ENCODE peak calls at places on chromosomes 13 and 19, in four cellular contexts. K is A549, Q is GM12878, B is K562. N is an unnamed sample.

GRCh38 chr13:37293295-37293694 is 187.8 kb upstream of the CSNK1A1L start:
- DNase-seq in Q (no peak), K (no peak), B (no peak), N (no peak)

GRCh38 chr19:55688422-55689218 is 13.6 kb downstream of the EPN1 start:
- DNase-seq in K (no peak), B (peak; percentile 60), Q (no peak), N (no peak)

GRCh38 chr19:12785431-12786011 is 5.8 kb upstream of the JUNB start:
- DNase-seq in B (no peak), K (no peak), Q (no peak), N (no peak)

GRCh38 chr13:63901630-63902029 is 2486.0 kb upstream of the PCDH20 start:
- DNase-seq in Q (no peak), B (no peak), K (no peak), N (peak; percentile 8)

GRCh38 chr19:11279505-11280236 is 16.3 kb upstream of the TSPAN16 start:
- DNase-seq in Q (peak; percentile 86), K (no peak), B (no peak), N (no peak)

GRCh38 chr13:76754414-76754813 is 131.8 kb downstream of the KCTD12 start:
- DNase-seq in B (no peak), K (no peak), Q (no peak), N (no peak)

GRCh38 chr13:31007392-31007791 is 74.9 kb downstream of the TEX26 start:
- DNase-seq in B (no peak), K (no peak), Q (no peak), N (no peak)

GRCh38 chr13:100269837-100270236 is 180.9 kb downstream of the PCCA start:
- DNase-seq in Q (no peak), B (no peak), K (no peak), N (no peak)

GRCh38 chr19:40513345-40513678 is 46.5 kb downstream of the SPTBN4 start:
- DNase-seq in K (no peak), B (no peak), Q (no peak), N (no peak)

GRCh38 chr13:49296659-49297058 is 48.9 kb downstream of the CDADC1 start:
- DNase-seq in B (no peak), Q (no peak), K (no peak), N (peak; percentile 73)

GRCh38 chr13:49288458-49288857 is 40.7 kb downstream of the CDADC1 start:
- DNase-seq in B (no peak), K (no peak), Q (no peak), N (no peak)

GRCh38 chr13:49297338-49297737 is 49.6 kb downstream of the CDADC1 start:
- DNase-seq in K (no peak), Q (no peak), B (no peak), N (peak; percentile 33)

GRCh38 chr13:49295231-49295630 is 47.5 kb downstream of the CDADC1 start:
- DNase-seq in K (no peak), Q (no peak), B (no peak), N (no peak)

GRCh38 chr13:49292742-49293498 is 45.2 kb downstream of the CDADC1 start:
- DNase-seq in K (no peak), B (peak; percentile 26), Q (no peak), N (no peak)
- TF ChIP-seq CHD4 in K (no peak), B (no peak), Q (no peak), N (no peak)

DNA sequence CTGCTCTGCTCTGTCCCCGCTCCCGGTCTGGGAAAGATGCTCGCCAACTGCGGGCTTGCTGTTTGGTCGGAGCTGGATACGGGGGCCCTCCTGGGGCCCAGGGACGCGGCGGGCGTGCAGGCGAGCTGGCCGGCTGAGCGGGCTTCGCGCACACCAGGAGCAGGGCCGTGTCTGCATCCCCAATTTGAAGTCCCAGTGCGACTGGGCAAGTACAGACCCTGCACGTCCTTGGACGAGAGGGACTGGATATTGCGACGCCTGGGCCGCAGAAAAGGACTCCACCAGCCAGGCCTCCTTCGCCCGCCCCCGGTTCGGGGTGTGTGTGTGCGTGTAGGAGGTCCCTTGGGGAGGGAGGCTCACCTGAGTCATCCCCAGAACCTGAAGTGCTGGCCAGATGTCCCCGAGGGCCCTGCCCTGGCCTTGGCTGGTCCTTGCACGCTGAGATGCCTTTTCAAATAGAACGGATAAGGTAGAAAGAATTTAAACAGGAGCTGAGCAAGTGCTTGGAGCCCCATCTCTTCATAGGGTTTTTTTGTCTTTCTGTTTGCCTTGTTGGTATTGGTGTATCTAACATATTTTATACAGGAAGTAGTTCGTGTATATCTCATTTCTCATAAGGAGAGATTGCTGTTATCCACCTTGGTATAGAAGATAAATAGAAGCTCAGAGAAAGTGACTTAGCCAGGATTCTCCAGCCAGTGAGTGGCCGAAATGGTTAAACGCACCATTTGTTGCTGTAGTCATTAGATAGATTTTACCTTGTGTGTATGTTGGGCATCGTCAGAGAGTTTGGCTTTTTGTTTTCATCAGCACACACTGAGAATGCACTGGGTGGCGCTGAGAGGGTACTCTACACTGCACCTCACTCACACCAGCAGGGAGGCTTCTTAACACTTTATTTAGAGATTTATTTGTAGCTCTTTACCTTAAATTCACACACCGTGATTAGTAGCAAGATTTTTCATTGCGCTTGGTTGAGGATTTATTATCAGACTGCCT is 1.1 kb downstream of the NAXD start:
- DNase-seq in B (peak; percentile 53), Q (no peak), K (peak; percentile 33), N (peak; percentile 26)
- TF ChIP-seq CHD4 in B (no peak), Q (no peak), K (no peak), N (no peak)

GRCh38 chr19:899363-900301 is 6.3 kb downstream of the RNU6-9 start:
- DNase-seq in B (no peak), Q (no peak), K (no peak), N (no peak)

GRCh38 chr19:896999-897398 is 3.7 kb downstream of the RNU6-9 start:
- DNase-seq in K (no peak), Q (no peak), B (no peak), N (no peak)

GRCh38 chr19:900302-901111 is 7.2 kb downstream of the RNU6-9 start:
- DNase-seq in B (peak; percentile 96), Q (no peak), K (peak; percentile 34), N (no peak)

GRCh38 chr19:897442-898039 is 4.3 kb downstream of the RNU6-9 start:
- DNase-seq in K (no peak), B (no peak), Q (no peak), N (no peak)

DNA sequence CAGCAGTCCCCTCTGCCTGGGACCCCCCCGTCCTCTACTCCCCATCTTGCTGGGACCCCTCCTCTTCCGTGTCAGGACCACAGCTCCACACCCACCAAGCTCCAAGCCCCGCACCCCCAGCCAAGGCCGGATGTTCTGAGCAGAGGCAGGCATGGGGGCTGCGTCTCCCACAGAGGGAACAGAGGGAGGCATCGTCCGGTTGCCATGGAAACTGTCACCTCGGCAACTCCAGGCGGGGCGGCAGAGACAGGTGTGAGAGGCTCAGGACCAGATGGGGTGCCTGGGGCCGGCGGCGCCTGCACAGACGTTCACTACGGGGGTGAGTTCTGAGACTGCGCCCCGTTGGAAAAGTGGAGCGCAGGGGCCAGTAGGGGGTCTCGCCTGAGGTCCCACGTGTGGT is 5.4 kb downstream of the RNU6-9 start:
- DNase-seq in Q (no peak), K (no peak), B (no peak), N (no peak)
- TF ChIP-seq CHD4 in Q (no peak), K (no peak), B (no peak), N (no peak)

GRCh38 chr13:111219306-111219705 is 101.1 kb upstream of the TEX29 start:
- DNase-seq in K (no peak), Q (no peak), B (no peak), N (no peak)

GRCh38 chr13:111213964-111214726 is 99.0 kb downstream of the ARHGEF7 start:
- DNase-seq in Q (no peak), B (no peak), K (no peak), N (no peak)

GRCh38 chr13:111217661-111218060 is 102.6 kb downstream of the ARHGEF7 start:
- DNase-seq in B (no peak), K (no peak), Q (no peak), N (no peak)

GRCh38 chr13:111215081-111216047 is 100.3 kb downstream of the ARHGEF7 start:
- DNase-seq in K (no peak), Q (no peak), B (no peak), N (no peak)

DNA sequence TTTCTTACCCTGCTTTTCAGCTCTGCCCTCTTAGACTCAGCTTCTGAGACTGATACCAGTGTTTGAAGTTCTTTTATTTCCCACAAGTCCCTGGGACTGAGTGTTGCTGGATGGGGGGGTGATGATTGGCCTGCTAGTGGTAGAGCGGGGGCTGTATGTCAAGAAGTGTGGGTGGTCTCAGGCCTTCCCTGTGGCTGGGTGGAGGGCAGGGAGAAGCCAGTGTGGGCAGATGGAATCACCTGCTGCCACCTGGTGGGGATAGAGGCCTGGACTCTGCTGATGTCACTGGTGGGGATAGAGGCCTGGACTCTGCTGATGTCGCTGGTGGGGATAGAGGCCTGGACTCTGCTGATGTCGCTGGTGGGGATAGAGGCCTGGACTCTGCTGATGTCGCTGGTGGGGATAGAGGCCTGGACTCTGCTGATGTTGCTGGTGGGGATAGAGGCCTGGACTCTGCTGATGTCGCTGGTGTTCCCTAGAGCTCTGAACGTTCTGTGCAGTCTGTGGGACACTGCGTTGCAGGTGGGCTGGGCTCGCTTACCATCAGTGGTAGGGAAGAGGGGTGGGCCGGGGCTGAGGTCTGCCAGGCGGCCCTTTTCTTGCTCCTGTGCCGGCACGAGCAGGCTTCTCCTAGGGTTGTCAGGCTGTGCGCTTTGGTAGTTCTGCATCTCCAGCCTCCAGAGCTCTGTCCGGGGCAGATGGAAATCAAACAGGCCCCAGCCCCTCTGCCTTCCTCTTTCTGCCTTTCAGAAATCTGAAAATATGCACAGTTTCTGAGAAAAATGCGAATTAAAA is 101.3 kb downstream of the ARHGEF7 start:
- DNase-seq in Q (no peak), B (no peak), K (peak; percentile 36), N (peak; percentile 29)
- TF ChIP-seq CHD4 in Q (no peak), B (no peak), K (no peak), N (no peak)

GRCh38 chr19:15074371-15074770 is 7.6 kb upstream of the OR1I1 start:
- DNase-seq in B (no peak), K (no peak), Q (no peak), N (no peak)
- TF ChIP-seq CHD4 in B (no peak), K (no peak), Q (no peak), N (no peak)

DNA sequence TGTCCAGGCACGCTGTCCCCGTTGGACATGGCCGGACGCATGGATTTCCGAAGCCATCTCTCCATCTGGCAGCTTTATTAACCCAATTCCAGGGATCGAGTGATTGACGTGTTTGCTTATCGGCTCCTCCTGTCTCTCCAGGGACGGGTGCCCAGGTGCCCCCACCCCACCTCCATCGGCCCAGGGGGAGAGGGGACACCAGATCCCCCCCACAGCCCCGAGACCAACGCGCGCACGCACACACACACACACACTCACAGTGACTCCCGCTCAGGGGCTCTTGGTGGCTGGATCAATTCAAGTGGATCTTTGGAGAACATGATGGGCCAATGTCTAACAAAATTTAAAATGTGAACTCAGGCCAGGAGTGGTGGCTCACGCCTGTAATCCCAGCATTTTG is 23.1 kb upstream of the ONECUT3 start:
- DNase-seq in B (no peak), Q (no peak), K (no peak), N (no peak)
- TF ChIP-seq CHD4 in B (no peak), Q (no peak), K (no peak), N (no peak)

GRCh38 chr13:59112375-59112774 is 1051.4 kb downstream of the DIAPH3 start:
- DNase-seq in K (no peak), Q (no peak), B (no peak), N (no peak)
- TF ChIP-seq CHD4 in K (no peak), Q (no peak), B (no peak), N (no peak)

DNA sequence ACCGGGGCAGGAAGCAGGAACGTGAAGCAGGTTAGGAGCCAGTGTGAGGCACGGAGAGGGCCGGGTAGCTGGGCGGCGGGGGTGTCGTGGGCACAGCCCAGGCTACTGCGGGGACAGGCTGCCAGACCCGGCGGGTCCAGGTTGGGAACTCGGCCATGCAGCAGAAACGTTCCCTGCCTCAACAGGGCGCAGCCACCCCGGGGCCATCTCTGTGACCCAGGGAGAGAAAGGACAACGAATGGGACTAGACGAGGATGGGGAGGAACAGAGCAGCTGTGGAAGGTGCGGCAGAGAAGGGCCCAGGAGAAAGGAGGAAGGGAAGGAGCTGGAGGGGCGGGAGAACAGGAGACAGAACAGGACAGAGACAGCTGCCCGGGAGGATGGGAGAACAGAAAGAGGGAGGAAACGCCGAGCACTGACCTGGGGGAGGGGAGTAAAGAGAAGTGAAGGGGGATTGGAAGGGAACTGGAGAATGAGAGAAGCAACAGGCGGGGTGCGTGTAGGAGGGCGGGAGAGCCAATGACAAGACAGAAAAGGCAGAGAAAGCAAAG is 12.9 kb upstream of the GARIN5A start:
- DNase-seq in K (no peak), Q (no peak), B (no peak), N (no peak)
- TF ChIP-seq CHD4 in K (no peak), Q (no peak), B (no peak), N (no peak)